ENCODE peak calls at places on chromosomes 16 and 17, in five cellular contexts. V, C, D, N and J are unnamed samples.

GRCh38 chr17:21288581-21289017 is 4.1 kb downstream of the MAP2K3 start:
- DNase-seq in C (no peak), D (no peak), N (no peak), V (no peak), J (peak)

GRCh38 chr17:32357615-32358014 is 7.7 kb downstream of the ZNF207 start:
- DNase-seq in D (no peak), C (no peak), V (no peak), N (no peak), J (no peak)

GRCh38 chr16:24010440-24011089 is 174.8 kb downstream of the PRKCB start:
- DNase-seq in N (peak), D (peak), C (peak), V (peak), J (peak)

GRCh38 chr17:21250719-21251305 is 2.4 kb downstream of the NATD1 start:
- DNase-seq in C (no peak), N (no peak), V (no peak), D (no peak), J (no peak)

GRCh38 chr16:3458852-3459361 is 15.4 kb downstream of the NAA60 start:
- DNase-seq in N (peak), V (no peak), D (no peak), C (no peak), J (peak)

GRCh38 chr16:85650864-85651811 is 37.6 kb downstream of the GINS2 start:
- DNase-seq in D (no peak), V (peak), C (no peak), N (no peak), J (no peak)

GRCh38 chr16:55478827-55479559 is at the start of gene MMP2:
- DNase-seq in D (peak), C (peak), V (no peak), N (peak), J (no peak)

GRCh38 chr17:6589266-6589946 is 33.1 kb upstream of the PITPNM3 start:
- DNase-seq in V (no peak), C (no peak), D (no peak), N (no peak), J (no peak)

GRCh38 chr17:6384481-6384880 is 50.4 kb downstream of the AIPL1 start:
- DNase-seq in V (no peak), D (no peak), C (no peak), N (no peak), J (no peak)

GRCh38 chr17:3594056-3594810 is 15.0 kb downstream of the TRPV1 start:
- DNase-seq in C (no peak), N (no peak), V (peak), D (no peak), J (no peak)

GRCh38 chr16:8946544-8946943 is 17.2 kb downstream of the USP7 start:
- DNase-seq in D (no peak), V (no peak), N (no peak), C (no peak), J (peak)

GRCh38 chr16:11271610-11272009 is 1.8 kb downstream of the PRM3 start:
- DNase-seq in N (no peak), D (no peak), V (no peak), C (no peak), J (no peak)

GRCh38 chr17:43697937-43698336 is 36.2 kb upstream of the MEOX1 start:
- DNase-seq in C (no peak), D (no peak), N (no peak), V (no peak), J (no peak)

GRCh38 chr17:78185981-78186688 is 717 bp downstream of the TK1 start:
- DNase-seq in N (no peak), D (peak), C (peak), V (no peak), J (peak)

GRCh38 chr17:10744509-10745000 is 14.7 kb upstream of the TMEM220 start:
- DNase-seq in C (no peak), V (no peak), D (no peak), N (no peak), J (no peak)

GRCh38 chr17:8283356-8283755 is 5.1 kb upstream of the RANGRF start:
- DNase-seq in C (no peak), V (no peak), N (no peak), D (no peak), J (no peak)

GRCh38 chr16:78792952-78793351 is 693.5 kb downstream of the WWOX start:
- DNase-seq in V (no peak), D (no peak), C (no peak), N (no peak), J (no peak)

GRCh38 chr16:6940968-6941367 is 391.7 kb upstream of the RBFOX1 start:
- DNase-seq in C (no peak), D (no peak), V (no peak), N (no peak), J (no peak)

GRCh38 chr16:49552273-49552928 is 178.8 kb downstream of the C16orf78 start:
- DNase-seq in N (no peak), V (no peak), C (no peak), D (no peak), J (peak)

GRCh38 chr17:40063915-40064531 is 1.3 kb downstream of the THRA start:
- DNase-seq in N (no peak), V (peak), C (no peak), D (no peak), J (no peak)

GRCh38 chr17:7862692-7863437 is 5.1 kb downstream of the CYB5D1 start:
- DNase-seq in D (peak), C (peak), V (peak), N (no peak), J (no peak)

GRCh38 chr17:34245496-34245895 is 9.6 kb upstream of the CCL2 start:
- DNase-seq in V (no peak), N (no peak), C (no peak), D (no peak), J (no peak)